ENCODE peak calls at places on chromosomes 4 and X, in eight cellular contexts. K is GM23338, B is mammary epithelial cell, D is tibial artery, S is astrocyte, X is tibial nerve, N is fibroblast of lung, W is pancreas. J is an unnamed sample. For H3K4me1, the result is how much of the 10 kb centered on the place peaks cover.

GRCh38 chrX:116272328-116272727 is 101.8 kb downstream of the AGTR2 start:
- DNase-seq in K (peak), B (peak), D (no peak), S (peak), X (no peak), N (peak), W (no peak), J (no peak)

GRCh38 chr4:148778980-148779675 is 336.9 kb upstream of the NR3C2 start:
- DNase-seq in K (no peak), B (peak), D (no peak), S (peak), X (no peak), N (no peak), W (no peak), J (no peak)

GRCh38 chr4:181957088-181957487 is 286.1 kb upstream of the TENM3 start:
- DNase-seq in K (no peak), B (peak), D (no peak), S (peak), X (no peak), N (peak), W (peak), J (no peak)

GRCh38 chr4:101271516-101271915 is 75.8 kb downstream of the PPP3CA start:
- DNase-seq in K (peak), B (no peak), D (no peak), S (no peak), X (no peak), N (peak), W (no peak), J (no peak)

GRCh38 chr4:8152865-8153257 is 5.8 kb downstream of the ABLIM2 start:
- DNase-seq in K (no peak), B (no peak), D (no peak), S (no peak), X (no peak), N (no peak), W (peak), J (no peak)

GRCh38 chr4:184932343-184932742 is 85.9 kb upstream of the HELT start:
- DNase-seq in K (no peak), B (no peak), D (no peak), S (no peak), X (no peak), N (no peak), W (no peak), J (peak)

GRCh38 chr4:6008092-6008551 is 10.1 kb downstream of the C4orf50 start:
- DNase-seq in K (peak), B (peak), D (no peak), S (no peak), X (no peak), N (no peak), W (no peak), J (peak)

GRCh38 chrX:147899715-147900114 is 12.0 kb upstream of the FMR1 start:
- DNase-seq in K (no peak), B (no peak), D (no peak), S (no peak), X (no peak), N (no peak), W (no peak), J (no peak)

GRCh38 chr4:138609943-138610350 is 367.8 kb upstream of the SLC7A11 start:
- DNase-seq in K (no peak), B (peak), D (no peak), S (peak), X (no peak), N (peak), W (no peak), J (no peak)

GRCh38 chrX:84046403-84046984 is 141.5 kb downstream of the RPS6KA6 start:
- DNase-seq in K (peak), B (peak), D (no peak), S (no peak), X (no peak), N (peak), W (no peak), J (peak)

GRCh38 chr4:88616275-88616996 is 24.2 kb downstream of the HERC3 start:
- DNase-seq in K (no peak), B (peak), D (no peak), S (peak), X (no peak), N (peak), W (no peak), J (no peak)

GRCh38 chrX:111447298-111447697 is 35.3 kb upstream of the DCX start:
- DNase-seq in K (peak), B (no peak), D (no peak), S (peak), X (no peak), N (no peak), W (no peak), J (no peak)

GRCh38 chr4:122383341-122383740 is 4.5 kb downstream of the ADAD1 start:
- DNase-seq in K (no peak), B (no peak), D (no peak), S (no peak), X (no peak), N (no peak), W (no peak), J (no peak)

GRCh38 chr4:112075129-112075753 is 70.0 kb upstream of the FAM241A start:
- DNase-seq in K (peak), B (peak), D (no peak), S (peak), X (peak), N (peak), W (no peak), J (no peak)

GRCh38 chr4:88320174-88320779 is 35.9 kb upstream of the PPM1K start:
- DNase-seq in K (peak), B (peak), D (no peak), S (peak), X (no peak), N (peak), W (no peak), J (no peak)

GRCh38 chr4:175469519-175469918 is 342.5 kb downstream of the GPM6A start:
- DNase-seq in K (no peak), B (peak), D (no peak), S (peak), X (no peak), N (no peak), W (no peak), J (no peak)

GRCh38 chr4:118756958-118757357 is 71.8 kb downstream of the METTL14 start:
- DNase-seq in K (no peak), B (no peak), D (no peak), S (no peak), X (no peak), N (no peak), W (no peak), J (no peak)

GRCh38 chrX:38985375-38985774 is 184.1 kb downstream of the MID1IP1 start:
- DNase-seq in K (peak), B (no peak), D (no peak), S (no peak), X (no peak), N (peak), W (no peak), J (no peak)

GRCh38 chr4:53705151-53705764 is 114.0 kb upstream of the LNX1 start:
- DNase-seq in K (no peak), B (no peak), D (no peak), S (no peak), X (no peak), N (no peak), W (no peak), J (no peak)

GRCh38 chrX:8374041-8374825 is 90.4 kb upstream of the VCX3B start:
- DNase-seq in K (no peak), B (peak), D (no peak), S (peak), X (no peak), N (no peak), W (no peak), J (no peak)

GRCh38 chrX:69968956-69969355 is 80.8 kb downstream of the AWAT2 start:
- DNase-seq in K (no peak), B (no peak), D (no peak), S (no peak), X (no peak), N (no peak), W (peak), J (no peak)

DNA sequence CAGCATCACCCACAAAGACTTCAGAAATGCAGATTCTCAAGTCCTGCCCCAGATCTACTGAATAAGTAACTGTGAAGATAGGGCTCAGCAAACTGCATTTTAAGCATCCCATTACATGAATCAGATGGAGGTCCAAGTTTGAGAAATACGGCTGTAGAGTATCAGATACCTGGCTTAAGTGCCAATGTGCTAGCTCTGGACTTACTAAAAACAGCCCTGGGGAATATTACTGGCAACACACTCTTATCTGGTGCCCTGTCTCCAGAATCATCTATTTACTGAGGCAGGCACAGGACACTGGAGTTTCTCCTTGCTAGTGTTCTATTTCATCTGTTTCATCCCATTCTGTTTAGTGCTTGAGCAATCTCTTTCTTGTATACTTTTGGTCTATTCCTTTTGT is 105.1 kb downstream of the SPOCK3 start:
- DNase-seq in K (no peak), B (no peak), D (no peak), S (no peak), X (no peak), N (no peak), W (no peak), J (no peak)
- H3K27ac ChIP-seq in K (no peak), B (no peak), D (no peak), S (no peak), X (no peak), N (no peak), W (no peak), J (no peak)

DNA sequence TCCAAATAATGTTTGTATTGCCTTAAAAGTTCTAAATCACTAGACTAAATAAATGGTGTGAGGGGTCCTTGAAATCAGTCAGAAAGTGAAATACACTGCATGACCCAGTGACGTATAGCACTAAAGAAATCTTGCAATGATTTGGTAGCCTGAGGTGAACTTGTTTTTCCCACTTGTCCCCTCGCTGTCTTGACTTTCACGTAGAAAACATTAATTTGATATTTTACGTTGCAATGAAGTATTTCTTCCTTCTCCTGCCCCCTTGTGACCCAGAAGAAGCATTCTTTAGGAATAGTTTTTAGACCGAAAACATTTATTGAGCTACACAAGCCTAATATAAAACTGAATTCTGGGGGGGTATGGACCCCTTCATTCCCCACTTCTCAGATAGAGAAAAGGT is 3.7 kb downstream of the KLB start:
- DNase-seq in K (no peak), B (no peak), D (no peak), S (no peak), X (no peak), N (peak), W (no peak), J (no peak)
- TF ChIP-seq CTCF in K (peak), B (no peak), D (peak), S (peak), X (no peak), N (peak), W (no peak), J (no peak)

GRCh38 chr4:21992330-21992729 is 43.8 kb upstream of the KCNIP4 start:
- DNase-seq in K (no peak), B (no peak), D (no peak), S (peak), X (no peak), N (peak), W (no peak), J (no peak)
- H3K4me1 ChIP-seq in K (under half), B (under half), D (under half), S (under half), X (under half), N (under half), W (under half), J (under half)

GRCh38 chr4:120921456-120922389 is 803 bp downstream of the PRDM5 start:
- DNase-seq in K (peak), B (peak), D (peak), S (peak), X (peak), N (peak), W (peak), J (peak)
- H3K27ac ChIP-seq in K (peak), B (peak), D (peak), S (peak), X (peak), N (peak), W (peak), J (peak)

GRCh38 chr4:189802884-189803283 is 137.8 kb upstream of the FRG1 start:
- DNase-seq in K (peak), B (no peak), D (no peak), S (no peak), X (no peak), N (no peak), W (no peak), J (no peak)
- TF ChIP-seq CTCF in K (peak), B (peak), D (no peak), S (no peak), X (no peak), N (no peak), W (no peak), J (no peak)

DNA sequence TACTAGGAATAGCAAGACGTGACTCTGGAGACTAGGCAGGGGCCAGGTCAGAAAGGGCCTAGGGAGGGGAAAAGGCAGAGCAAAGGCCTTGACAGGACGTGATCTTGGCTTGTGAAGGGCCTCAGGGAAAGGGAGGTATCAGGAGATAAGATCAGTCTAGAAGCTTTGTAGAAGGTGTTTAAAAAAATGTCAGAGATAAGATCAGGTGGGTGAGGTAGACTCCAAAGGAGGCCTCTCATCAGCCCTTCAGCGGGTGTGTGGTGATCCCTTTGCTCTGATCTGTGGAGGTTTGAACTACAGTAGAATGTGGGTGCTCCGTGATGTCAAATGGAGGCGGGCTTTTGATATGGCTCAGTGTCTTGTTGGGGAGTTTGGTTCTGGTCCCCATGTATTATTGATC is 78.8 kb upstream of the PRPS1 start:
- DNase-seq in K (no peak), B (no peak), D (no peak), S (no peak), X (no peak), N (no peak), W (no peak), J (no peak)
- H3K4me1 ChIP-seq in K (under half), B (under half), D (under half), S (under half), X (under half), N (under half), W (under half), J (under half)

GRCh38 chrX:118503260-118504041 is 7.8 kb downstream of the DOCK11 start:
- DNase-seq in K (no peak), B (no peak), D (no peak), S (no peak), X (no peak), N (no peak), W (no peak), J (no peak)
- H3K27ac ChIP-seq in K (no peak), B (no peak), D (no peak), S (no peak), X (no peak), N (no peak), W (no peak), J (peak)